ENCODE peak calls at places on chromosome 4, in seven cellular contexts. I, X, S, W, N, K and A are unnamed samples.

GRCh38 chr4:118927976-118928375 is 39.3 kb downstream of the SYNPO2 start:
- DNase-seq in X (no peak), S (no peak), N (no peak), K (no peak), W (peak; percentile 25), I (no peak), A (no peak)

GRCh38 chr4:109998867-109999303 is 86.2 kb downstream of the EGF start:
- DNase-seq in K (no peak), X (peak; percentile 70), N (peak; percentile 27), I (no peak), W (peak; percentile 76), S (no peak), A (no peak)

GRCh38 chr4:95263391-95263790 is 285.4 kb downstream of the UNC5C start:
- DNase-seq in S (no peak), N (no peak), K (no peak), W (no peak), X (no peak), I (no peak), A (no peak)

GRCh38 chr4:185592845-185593488 is 57.7 kb upstream of the PDLIM3 start:
- DNase-seq in S (no peak), K (no peak), N (no peak), I (no peak), X (no peak), W (peak; percentile 35), A (no peak)

GRCh38 chr4:184409911-184410692 is 64.2 kb downstream of the IRF2 start:
- DNase-seq in X (no peak), W (no peak), K (no peak), N (no peak), S (no peak), I (no peak), A (no peak)

GRCh38 chr4:156322592-156322991 is 368.9 kb upstream of the CTSO start:
- DNase-seq in I (peak; percentile 59), N (peak; percentile 13), K (no peak), X (no peak), W (peak; percentile 75), S (no peak), A (no peak)

GRCh38 chr4:125283702-125284279 is 31.0 kb upstream of the FAT4 start:
- DNase-seq in X (peak; percentile 34), N (peak; percentile 23), W (peak; percentile 64), K (no peak), S (no peak), I (no peak), A (no peak)

GRCh38 chr4:121555315-121556107 is 141.3 kb downstream of the ANXA5 start:
- DNase-seq in K (no peak), W (peak; percentile 54), X (no peak), I (no peak), N (no peak), S (no peak), A (no peak)

GRCh38 chr4:7103599-7104365 is 35.9 kb upstream of the GRPEL1 start:
- DNase-seq in W (no peak), I (no peak), K (peak; percentile 59), X (no peak), S (no peak), N (peak; percentile 37), A (peak; percentile 91)

GRCh38 chr4:183444953-183445543 is 612 bp downstream of the CDKN2AIP start:
- DNase-seq in S (no peak), I (no peak), K (no peak), X (no peak), W (no peak), N (peak; percentile 61), A (peak; percentile 83)

GRCh38 chr4:66911898-66912297 is 633.4 kb downstream of the CENPC start:
- DNase-seq in K (no peak), W (peak; percentile 90), X (no peak), N (no peak), I (no peak), S (no peak), A (no peak)

GRCh38 chr4:88177981-88178632 is 19.7 kb upstream of the ABCG2 start:
- DNase-seq in W (peak; percentile 71), N (peak; percentile 59), S (no peak), I (peak; percentile 28), K (no peak), X (peak; percentile 78), A (no peak)

GRCh38 chr4:41154814-41155177 is 59.5 kb downstream of the APBB2 start:
- DNase-seq in S (no peak), N (no peak), I (no peak), W (no peak), K (peak; percentile 51), X (no peak), A (no peak)

GRCh38 chr4:1008840-1009646 is 2.4 kb upstream of the FGFRL1 start:
- DNase-seq in N (no peak), X (no peak), K (no peak), W (no peak), I (no peak), S (no peak), A (no peak)

GRCh38 chr4:26858947-26859401 is 1.7 kb upstream of the STIM2 start:
- DNase-seq in I (no peak), W (no peak), K (no peak), N (no peak), X (no peak), S (no peak), A (no peak)

GRCh38 chr4:95714571-95714970 is 125.3 kb upstream of the PDHA2 start:
- DNase-seq in X (no peak), N (no peak), I (no peak), W (no peak), S (no peak), K (no peak), A (no peak)

GRCh38 chr4:80492761-80493160 is 157.2 kb downstream of the CFAP299 start:
- DNase-seq in N (no peak), W (no peak), S (no peak), I (no peak), X (no peak), K (no peak), A (no peak)

GRCh38 chr4:850323-850945 is 24.5 kb upstream of the CPLX1 start:
- DNase-seq in X (no peak), S (no peak), N (no peak), I (no peak), K (no peak), W (no peak), A (no peak)

GRCh38 chr4:173547889-173548288 is 17.9 kb upstream of the HAND2 start:
- DNase-seq in X (peak; percentile 24), K (no peak), I (no peak), W (no peak), S (no peak), N (no peak), A (no peak)